ENCODE peak calls at places on chromosomes 7 and 10, in four cellular contexts. S is HL-60, Q is K562, E is GM12891. L is an unnamed sample.

GRCh38 chr10:28722065-28722803 is 44.9 kb downstream of the BAMBI start:
- DNase-seq in S (no peak), Q (no peak), E (no peak), L (no peak)

GRCh38 chr10:33271969-33272583 is 62.4 kb downstream of the NRP1 start:
- DNase-seq in S (no peak), Q (no peak), E (no peak), L (no peak)

GRCh38 chr7:20219446-20220292 is 2.5 kb upstream of the MACC1 start:
- DNase-seq in S (peak; percentile 95), Q (peak; percentile 85), E (no peak), L (peak; percentile 99)

GRCh38 chr7:45888185-45888992 is at the start of gene IGFBP1:
- DNase-seq in S (no peak), Q (no peak), E (no peak), L (no peak)

GRCh38 chr10:114821915-114822770 is 563 bp downstream of the FHIP2A start:
- DNase-seq in S (peak; percentile 26), Q (peak; percentile 21), E (peak; percentile 19), L (no peak)

GRCh38 chr10:48683893-48684292 is 780 bp upstream of the WDFY4 start:
- DNase-seq in S (no peak), Q (no peak), E (no peak), L (no peak)

GRCh38 chr7:31744294-31744874 is 57.4 kb downstream of the PPP1R17 start:
- DNase-seq in S (peak; percentile 59), Q (peak; percentile 44), E (peak; percentile 13), L (peak; percentile 33)

GRCh38 chr7:37719077-37719476 is 35.5 kb downstream of the GPR141 start:
- DNase-seq in S (no peak), Q (no peak), E (no peak), L (no peak)

GRCh38 chr7:105587899-105588690 is 6.8 kb upstream of the EFCAB10 start:
- DNase-seq in S (no peak), Q (peak; percentile 42), E (no peak), L (no peak)

GRCh38 chr10:3872700-3873099 is 87.7 kb upstream of the KLF6 start:
- DNase-seq in S (no peak), Q (no peak), E (no peak), L (no peak)

GRCh38 chr10:30447125-30447799 is 13.3 kb downstream of the MAP3K8 start:
- DNase-seq in S (no peak), Q (no peak), E (no peak), L (no peak)

GRCh38 chr10:93074137-93074596 is 474 bp downstream of the CYP26A1 start:
- DNase-seq in S (peak; percentile 23), Q (no peak), E (peak; percentile 34), L (no peak)

GRCh38 chr7:94675356-94675755 is 19.4 kb upstream of the SGCE start:
- DNase-seq in S (no peak), Q (no peak), E (no peak), L (no peak)

GRCh38 chr7:11950281-11950680 is 118.3 kb upstream of the THSD7A start:
- DNase-seq in S (no peak), Q (no peak), E (no peak), L (no peak)

GRCh38 chr10:65377687-65378086 is 1548.1 kb upstream of the LRRTM3 start:
- DNase-seq in S (no peak), Q (no peak), E (no peak), L (no peak)

GRCh38 chr10:122707535-122707934 is 7.9 kb upstream of the C10orf120 start:
- DNase-seq in S (no peak), Q (no peak), E (no peak), L (no peak)

GRCh38 chr7:18045171-18045570 is 17.5 kb upstream of the PRPS1L1 start:
- DNase-seq in S (no peak), Q (no peak), E (no peak), L (no peak)

GRCh38 chr10:60817135-60817805 is 39.0 kb downstream of the CDK1 start:
- DNase-seq in S (no peak), Q (no peak), E (no peak), L (no peak)

GRCh38 chr7:37901236-37901827 is 15.3 kb downstream of the SFRP4 start:
- DNase-seq in S (no peak), Q (peak; percentile 42), E (no peak), L (no peak)

GRCh38 chr7:130290745-130291144 is 2.2 kb upstream of the CPA4 start:
- DNase-seq in S (no peak), Q (no peak), E (no peak), L (no peak)

DNA sequence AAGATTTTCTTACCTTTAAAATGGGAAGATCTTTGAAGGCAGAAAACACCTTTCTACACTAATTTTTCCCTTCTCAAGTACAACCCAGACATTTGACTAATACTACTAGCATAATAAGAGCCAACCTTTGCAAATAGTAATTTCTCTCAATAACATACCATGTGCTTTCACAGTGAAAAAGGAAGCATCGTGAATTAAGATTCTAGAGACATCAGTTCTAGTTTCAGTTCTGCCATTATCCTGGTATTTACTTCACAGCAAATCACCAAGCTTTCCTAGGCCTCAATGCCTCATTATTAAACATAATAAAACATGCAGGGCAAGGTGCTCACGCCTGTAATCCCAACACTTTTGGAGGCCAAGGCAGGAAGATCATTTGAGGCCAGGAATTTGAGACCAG is 24.9 kb downstream of the GSAP start:
- DNase-seq in S (no peak), Q (no peak), E (no peak), L (peak; percentile 39)
- TF ChIP-seq SPI1 in S (no peak), Q (no peak), E (peak; percentile 77), L (peak; percentile 52)

GRCh38 chr10:84665211-84665610 is 336.8 kb downstream of the CCSER2 start:
- DNase-seq in S (no peak), Q (no peak), E (no peak), L (no peak)
- TF ChIP-seq SPI1 in S (no peak), Q (no peak), E (no peak), L (no peak)

DNA sequence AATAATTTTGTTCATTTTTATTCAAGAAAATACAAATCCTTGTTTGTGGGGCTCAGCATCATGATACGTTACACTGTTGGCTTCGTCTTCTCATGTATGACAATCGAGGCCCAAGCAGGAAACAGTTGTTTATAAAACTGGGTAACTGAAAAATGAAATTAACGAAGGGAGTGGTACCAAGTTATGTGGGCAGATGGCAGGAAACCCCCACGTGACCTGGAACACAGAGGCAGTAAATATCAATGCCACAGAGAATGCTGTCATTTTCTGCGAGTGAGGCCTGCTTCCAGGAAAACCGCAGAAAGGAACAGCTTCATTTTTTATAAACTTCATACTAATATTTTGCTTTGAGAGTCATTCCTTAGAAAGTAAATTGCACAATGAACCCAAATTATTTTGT is 201.0 kb upstream of the ADARB2 start:
- DNase-seq in S (no peak), Q (no peak), E (no peak), L (no peak)
- TF ChIP-seq SPI1 in S (no peak), Q (no peak), E (no peak), L (no peak)

GRCh38 chr10:75103881-75104686 is 7.4 kb upstream of the SAMD8 start:
- DNase-seq in S (peak; percentile 61), Q (no peak), E (no peak), L (no peak)

GRCh38 chr10:75104842-75105241 is 6.6 kb upstream of the SAMD8 start:
- DNase-seq in S (no peak), Q (no peak), E (no peak), L (no peak)

GRCh38 chr10:75105576-75106197 is 5.8 kb upstream of the SAMD8 start:
- DNase-seq in S (no peak), Q (no peak), E (no peak), L (no peak)

GRCh38 chr10:75107756-75108683 is 3.4 kb upstream of the SAMD8 start:
- DNase-seq in S (peak; percentile 29), Q (peak; percentile 50), E (no peak), L (no peak)

GRCh38 chr10:75106242-75106641 is 5.2 kb upstream of the SAMD8 start:
- DNase-seq in S (no peak), Q (no peak), E (no peak), L (no peak)
- TF ChIP-seq SPI1 in S (no peak), Q (no peak), E (no peak), L (no peak)

GRCh38 chr7:155521743-155522398 is 24.5 kb downstream of the CNPY1 start:
- DNase-seq in S (no peak), Q (no peak), E (no peak), L (no peak)
- TF ChIP-seq SPI1 in S (no peak), Q (no peak), E (no peak), L (no peak)

DNA sequence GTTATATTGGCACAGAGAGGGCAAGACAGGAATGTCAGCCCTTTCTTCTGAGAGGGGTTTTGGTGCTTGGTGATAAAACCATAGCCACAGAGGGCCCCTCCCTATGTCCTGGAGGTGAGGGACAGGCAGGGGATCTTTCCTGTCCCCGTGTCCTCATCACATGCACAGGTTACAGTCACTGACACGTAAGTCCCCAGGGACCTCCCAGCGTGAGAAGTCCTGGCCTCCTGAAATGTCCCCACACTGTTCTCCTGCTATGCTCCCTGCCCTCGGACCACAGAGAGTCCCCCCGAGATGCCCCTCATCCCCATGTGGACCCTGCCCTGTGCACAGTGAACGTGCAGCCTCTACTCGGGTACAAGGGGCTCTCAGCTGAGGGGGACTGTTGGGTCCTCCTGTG is 260.4 kb downstream of the ZMYND11 start:
- DNase-seq in S (no peak), Q (no peak), E (no peak), L (no peak)
- TF ChIP-seq SPI1 in S (no peak), Q (no peak), E (no peak), L (no peak)

GRCh38 chr7:132386249-132386681 is 190.0 kb downstream of the PLXNA4 start:
- DNase-seq in S (no peak), Q (no peak), E (no peak), L (no peak)
- TF ChIP-seq SPI1 in S (no peak), Q (no peak), E (no peak), L (no peak)

GRCh38 chr7:99990417-99990816 is 14.6 kb upstream of the AZGP1 start:
- DNase-seq in S (no peak), Q (peak; percentile 15), E (no peak), L (no peak)

GRCh38 chr7:99996755-99997544 is 18.4 kb upstream of the ZKSCAN1 start:
- DNase-seq in S (no peak), Q (no peak), E (no peak), L (no peak)

GRCh38 chr7:99992330-99993037 is 16.7 kb upstream of the AZGP1 start:
- DNase-seq in S (no peak), Q (peak; percentile 13), E (no peak), L (no peak)

GRCh38 chr7:99997545-99998137 is 17.8 kb upstream of the ZKSCAN1 start:
- DNase-seq in S (no peak), Q (no peak), E (peak; percentile 63), L (no peak)

DNA sequence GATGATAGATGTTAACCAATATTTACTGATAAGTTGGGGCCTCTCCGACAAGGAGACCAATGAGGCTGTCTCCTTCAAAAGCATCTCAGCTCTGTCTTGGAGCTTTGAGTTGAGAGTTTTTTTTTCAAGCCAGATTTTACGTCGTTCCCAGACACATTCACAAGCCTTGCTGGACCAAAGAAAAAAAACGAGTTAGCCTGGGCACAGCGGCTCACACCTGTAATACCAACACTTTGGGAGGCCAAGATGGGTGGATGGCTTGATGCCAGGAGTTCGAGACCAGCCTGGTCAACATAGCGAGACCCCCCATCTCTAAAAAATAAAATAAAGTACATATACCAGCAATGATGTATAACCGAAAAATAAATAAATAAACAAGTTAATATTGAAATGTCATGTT is 19.0 kb upstream of the AZGP1 start:
- DNase-seq in S (no peak), Q (no peak), E (no peak), L (no peak)
- TF ChIP-seq SPI1 in S (no peak), Q (no peak), E (no peak), L (no peak)